ENCODE peak calls at places on chromosomes 2 and 18, in four cellular contexts. One of them, this sample, is unnamed.
A peak's percentile ranks its signal among the peaks of the same experiment; 100 is the strongest.

GRCh38 chr2:70995227-70995729 is 605 bp upstream of the TEX261 start:
- DNase-seq in endothelial cell of umbilical vein: peak; percentile 30
- DNase-seq in HCT116: peak; percentile 57
- DNase-seq in PC-3: peak; percentile 69
- DNase-seq in this sample: peak; percentile 50

GRCh38 chr18:32378705-32379104 is 92.0 kb downstream of the GAREM1 start:
- DNase-seq in endothelial cell of umbilical vein: peak; percentile 7
- DNase-seq in HCT116: no peak
- DNase-seq in PC-3: peak; percentile 15
- DNase-seq in this sample: peak; percentile 66

GRCh38 chr2:120132190-120132589 is 91.0 kb downstream of the TMEM185B start:
- DNase-seq in endothelial cell of umbilical vein: peak; percentile 94
- DNase-seq in HCT116: no peak
- DNase-seq in PC-3: no peak
- DNase-seq in this sample: no peak

GRCh38 chr2:143458258-143458954 is 329.2 kb downstream of the ARHGAP15 start:
- DNase-seq in endothelial cell of umbilical vein: no peak
- DNase-seq in HCT116: no peak
- DNase-seq in PC-3: no peak
- DNase-seq in this sample: no peak

GRCh38 chr2:81901017-81901416 is 1596.5 kb upstream of the LRRTM1 start:
- DNase-seq in endothelial cell of umbilical vein: no peak
- DNase-seq in HCT116: no peak
- DNase-seq in PC-3: peak; percentile 54
- DNase-seq in this sample: no peak

GRCh38 chr2:119173556-119174060 is 15.1 kb upstream of the C1QL2 start:
- DNase-seq in endothelial cell of umbilical vein: no peak
- DNase-seq in HCT116: no peak
- DNase-seq in PC-3: no peak
- DNase-seq in this sample: no peak

GRCh38 chr2:49154140-49154539 is at the start of gene FSHR:
- DNase-seq in endothelial cell of umbilical vein: no peak
- DNase-seq in HCT116: no peak
- DNase-seq in PC-3: no peak
- DNase-seq in this sample: no peak

GRCh38 chr2:196613302-196613701 is 26.2 kb upstream of the CCDC150 start:
- DNase-seq in endothelial cell of umbilical vein: no peak
- DNase-seq in HCT116: no peak
- DNase-seq in PC-3: peak; percentile 9
- DNase-seq in this sample: no peak

GRCh38 chr2:233022561-233022960 is 9.5 kb upstream of the NGEF start:
- DNase-seq in endothelial cell of umbilical vein: no peak
- DNase-seq in HCT116: no peak
- DNase-seq in PC-3: peak; percentile 37
- DNase-seq in this sample: no peak

GRCh38 chr2:201882353-201883095 is 76.2 kb downstream of the CDK15 start:
- DNase-seq in endothelial cell of umbilical vein: no peak
- DNase-seq in HCT116: no peak
- DNase-seq in PC-3: peak; percentile 47
- DNase-seq in this sample: peak; percentile 27

GRCh38 chr2:36356990-36357505 is 1.5 kb downstream of the CRIM1 start:
- DNase-seq in endothelial cell of umbilical vein: peak; percentile 85
- DNase-seq in HCT116: no peak
- DNase-seq in PC-3: peak; percentile 91
- DNase-seq in this sample: peak; percentile 60

GRCh38 chr2:74233648-74234047 is 35.2 kb downstream of the MTHFD2 start:
- DNase-seq in endothelial cell of umbilical vein: no peak
- DNase-seq in HCT116: no peak
- DNase-seq in PC-3: no peak
- DNase-seq in this sample: no peak

GRCh38 chr2:55141572-55142413 is 90.3 kb downstream of the CLHC1 start:
- DNase-seq in endothelial cell of umbilical vein: peak; percentile 46
- DNase-seq in HCT116: no peak
- DNase-seq in PC-3: peak; percentile 28
- DNase-seq in this sample: no peak
- H3K9ac ChIP-seq in endothelial cell of umbilical vein: no peak overlapping the region
- H3K9ac ChIP-seq in HCT116: no peak overlapping the region
- H3K9ac ChIP-seq in PC-3: no peak overlapping the region
- H3K9ac ChIP-seq in this sample: no peak overlapping the region

GRCh38 chr18:48836806-48837615 is 113.8 kb downstream of the SMAD7 start:
- DNase-seq in endothelial cell of umbilical vein: no peak
- DNase-seq in HCT116: no peak
- DNase-seq in PC-3: no peak
- DNase-seq in this sample: no peak

GRCh38 chr18:48837676-48838075 is 113.1 kb downstream of the SMAD7 start:
- DNase-seq in endothelial cell of umbilical vein: no peak
- DNase-seq in HCT116: no peak
- DNase-seq in PC-3: no peak
- DNase-seq in this sample: no peak

GRCh38 chr18:48839819-48840490 is 110.8 kb downstream of the SMAD7 start:
- DNase-seq in endothelial cell of umbilical vein: no peak
- DNase-seq in HCT116: no peak
- DNase-seq in PC-3: no peak
- DNase-seq in this sample: no peak

GRCh38 chr18:48838921-48839818 is 111.6 kb downstream of the SMAD7 start:
- DNase-seq in endothelial cell of umbilical vein: no peak
- DNase-seq in HCT116: no peak
- DNase-seq in PC-3: peak; percentile 51
- DNase-seq in this sample: peak; percentile 78

GRCh38 chr18:48838166-48838775 is 112.5 kb downstream of the SMAD7 start:
- DNase-seq in endothelial cell of umbilical vein: no peak
- DNase-seq in HCT116: no peak
- DNase-seq in PC-3: no peak
- DNase-seq in this sample: no peak
- H3K9ac ChIP-seq in endothelial cell of umbilical vein: no peak overlapping the region
- H3K9ac ChIP-seq in HCT116: peak overlapping the region; percentile 22
- H3K9ac ChIP-seq in PC-3: peak overlapping the region; percentile 62
- H3K9ac ChIP-seq in this sample: no peak overlapping the region

GRCh38 chr2:84880395-84880644 is 564 bp downstream of the TRABD2A start:
- DNase-seq in endothelial cell of umbilical vein: no peak
- DNase-seq in HCT116: no peak
- DNase-seq in PC-3: no peak
- DNase-seq in this sample: no peak
- H3K9ac ChIP-seq in endothelial cell of umbilical vein: no peak overlapping the region
- H3K9ac ChIP-seq in HCT116: peak overlapping the region; percentile 57
- H3K9ac ChIP-seq in PC-3: no peak overlapping the region
- H3K9ac ChIP-seq in this sample: peak overlapping the region; percentile 13

DNA sequence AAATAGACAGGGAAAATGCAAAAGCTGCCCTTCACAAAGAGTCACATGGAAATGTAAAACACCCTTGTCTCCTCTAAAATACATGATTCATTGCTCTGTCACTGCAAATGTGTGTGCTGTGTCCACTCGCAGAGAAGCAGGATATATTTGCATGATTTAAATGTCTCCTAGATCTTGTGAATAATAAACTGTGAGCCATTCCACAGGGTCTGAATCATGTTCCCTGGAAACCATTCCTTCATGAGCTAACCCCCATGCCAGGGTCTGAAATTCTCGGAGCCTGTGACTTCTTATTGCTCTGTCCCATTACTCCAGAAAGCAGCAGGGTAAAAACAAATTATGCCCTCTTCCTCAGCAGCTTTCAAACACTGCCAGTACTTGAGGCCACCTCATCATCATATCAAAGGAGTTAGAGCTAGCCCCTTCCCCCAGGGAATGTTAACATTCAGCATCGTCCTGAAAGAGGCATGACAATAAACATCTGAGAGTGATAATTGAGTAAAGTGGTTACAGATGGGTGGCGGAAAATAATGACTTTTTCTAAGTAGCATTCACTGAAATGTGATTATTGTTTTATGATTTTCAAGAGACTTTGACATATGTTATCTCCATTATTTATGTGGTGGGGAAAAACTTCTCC is 11.7 kb upstream of the CNGA3 start:
- DNase-seq in endothelial cell of umbilical vein: peak; percentile 22
- DNase-seq in HCT116: no peak
- DNase-seq in PC-3: peak; percentile 95
- DNase-seq in this sample: peak; percentile 87
- H3K9ac ChIP-seq in endothelial cell of umbilical vein: no peak overlapping the region
- H3K9ac ChIP-seq in HCT116: no peak overlapping the region
- H3K9ac ChIP-seq in PC-3: peak overlapping the region; percentile 64
- H3K9ac ChIP-seq in this sample: no peak overlapping the region

GRCh38 chr2:86347401-86347800 is 10.0 kb upstream of the REEP1 start:
- DNase-seq in endothelial cell of umbilical vein: no peak
- DNase-seq in HCT116: no peak
- DNase-seq in PC-3: no peak
- DNase-seq in this sample: no peak

GRCh38 chr2:86338778-86339295 is 1.4 kb upstream of the REEP1 start:
- DNase-seq in endothelial cell of umbilical vein: no peak
- DNase-seq in HCT116: no peak
- DNase-seq in PC-3: no peak
- DNase-seq in this sample: no peak

GRCh38 chr2:86341470-86341869 is 4.0 kb upstream of the REEP1 start:
- DNase-seq in endothelial cell of umbilical vein: no peak
- DNase-seq in HCT116: no peak
- DNase-seq in PC-3: no peak
- DNase-seq in this sample: no peak

GRCh38 chr2:86337235-86338099 is at the start of gene REEP1:
- DNase-seq in endothelial cell of umbilical vein: no peak
- DNase-seq in HCT116: no peak
- DNase-seq in PC-3: no peak
- DNase-seq in this sample: peak; percentile 28

DNA sequence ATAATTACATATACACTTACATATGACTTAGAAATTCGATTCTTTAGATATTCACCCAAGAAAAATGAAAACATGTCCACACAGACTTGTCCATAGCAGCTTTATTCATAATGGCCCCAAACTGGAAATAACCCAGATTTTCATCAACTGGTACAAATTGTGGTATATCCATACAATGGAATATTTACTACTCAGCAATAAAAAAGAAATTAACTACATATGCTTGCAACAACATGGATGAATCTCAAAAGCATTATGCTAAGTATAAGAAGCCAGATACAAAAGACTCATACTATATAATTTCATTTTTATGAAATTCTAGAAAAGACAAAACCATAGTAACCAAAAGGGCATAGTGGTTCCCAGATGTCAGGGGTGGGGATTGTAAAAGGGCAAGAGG is 5.1 kb upstream of the REEP1 start:
- DNase-seq in endothelial cell of umbilical vein: no peak
- DNase-seq in HCT116: no peak
- DNase-seq in PC-3: no peak
- DNase-seq in this sample: no peak
- H3K9ac ChIP-seq in endothelial cell of umbilical vein: no peak overlapping the region
- H3K9ac ChIP-seq in HCT116: no peak overlapping the region
- H3K9ac ChIP-seq in PC-3: no peak overlapping the region
- H3K9ac ChIP-seq in this sample: no peak overlapping the region

GRCh38 chr18:70394672-70395071 is 105.8 kb downstream of the SOCS6 start:
- DNase-seq in endothelial cell of umbilical vein: no peak
- DNase-seq in HCT116: no peak
- DNase-seq in PC-3: no peak
- DNase-seq in this sample: no peak

GRCh38 chr18:70400473-70400872 is 111.6 kb downstream of the SOCS6 start:
- DNase-seq in endothelial cell of umbilical vein: no peak
- DNase-seq in HCT116: no peak
- DNase-seq in PC-3: no peak
- DNase-seq in this sample: no peak

GRCh38 chr18:70398076-70398475 is 109.2 kb downstream of the SOCS6 start:
- DNase-seq in endothelial cell of umbilical vein: no peak
- DNase-seq in HCT116: no peak
- DNase-seq in PC-3: no peak
- DNase-seq in this sample: no peak

GRCh38 chr18:70397259-70397925 is 108.5 kb downstream of the SOCS6 start:
- DNase-seq in endothelial cell of umbilical vein: no peak
- DNase-seq in HCT116: no peak
- DNase-seq in PC-3: peak; percentile 42
- DNase-seq in this sample: peak; percentile 70
- H3K9ac ChIP-seq in endothelial cell of umbilical vein: no peak overlapping the region
- H3K9ac ChIP-seq in HCT116: no peak overlapping the region
- H3K9ac ChIP-seq in PC-3: no peak overlapping the region
- H3K9ac ChIP-seq in this sample: no peak overlapping the region

GRCh38 chr2:175135177-175135576 is 32.8 kb downstream of the ATF2 start:
- DNase-seq in endothelial cell of umbilical vein: no peak
- DNase-seq in HCT116: no peak
- DNase-seq in PC-3: peak; percentile 5
- DNase-seq in this sample: no peak
- H3K9ac ChIP-seq in endothelial cell of umbilical vein: no peak overlapping the region
- H3K9ac ChIP-seq in HCT116: no peak overlapping the region
- H3K9ac ChIP-seq in PC-3: no peak overlapping the region
- H3K9ac ChIP-seq in this sample: no peak overlapping the region

DNA sequence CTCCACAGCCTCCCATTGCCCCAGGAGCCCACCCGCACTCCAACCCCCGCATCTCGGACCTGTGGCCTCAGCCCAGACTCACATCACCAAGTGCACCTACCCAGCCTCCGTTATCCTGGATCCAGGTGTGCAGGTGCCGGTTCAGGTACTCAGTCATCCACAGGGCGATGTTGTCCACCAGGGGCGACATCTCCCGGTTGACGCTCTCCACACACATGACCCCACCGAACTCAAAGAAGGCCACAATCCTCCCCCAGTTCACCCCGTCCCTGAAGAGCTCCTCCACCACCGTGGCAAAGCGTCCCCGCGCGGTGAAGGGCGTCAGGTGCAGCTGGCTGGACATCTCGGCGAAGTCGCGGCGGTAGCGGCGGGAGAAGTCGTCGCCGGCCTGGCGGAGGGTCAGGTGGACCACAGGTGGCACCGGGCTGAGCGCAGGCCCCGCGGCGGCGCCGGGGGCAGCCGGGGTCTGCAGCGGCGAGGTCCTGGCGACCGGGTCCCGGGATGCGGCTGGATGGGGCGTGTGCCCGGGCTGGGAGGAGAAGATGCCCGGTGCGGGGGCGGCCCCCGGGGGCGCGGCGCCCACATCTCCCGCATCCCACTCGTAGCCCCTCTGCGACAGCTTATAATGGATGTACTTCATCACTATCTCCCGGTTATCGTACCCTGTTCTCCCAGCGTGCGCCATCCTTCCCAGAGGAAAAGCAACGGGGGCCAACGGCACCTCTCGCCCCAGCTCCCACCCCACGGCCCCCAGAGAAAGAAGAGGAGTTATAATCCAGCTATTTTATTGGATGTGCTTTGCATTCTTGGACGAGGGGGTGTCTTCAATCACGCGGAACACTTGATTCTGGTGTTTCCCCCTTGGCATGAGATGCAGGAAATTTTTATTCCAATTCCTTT is 1.3 kb downstream of the BCL2 start:
- DNase-seq in endothelial cell of umbilical vein: no peak
- DNase-seq in HCT116: no peak
- DNase-seq in PC-3: no peak
- DNase-seq in this sample: peak; percentile 15
- H3K9ac ChIP-seq in endothelial cell of umbilical vein: no peak overlapping the region
- H3K9ac ChIP-seq in HCT116: no peak overlapping the region
- H3K9ac ChIP-seq in PC-3: no peak overlapping the region
- H3K9ac ChIP-seq in this sample: no peak overlapping the region